ENCODE peak calls at places on chromosomes 3 and 15, in four cellular contexts. D is HepG2, K is SK-N-SH, W is GM12878. F is an unnamed sample.

GRCh38 chr15:67149859-67150824 is 84.7 kb downstream of the SMAD3 start:
- DNase-seq in W (peak), D (peak), K (no peak), F (peak)

GRCh38 chr3:156259896-156260788 is 139.8 kb downstream of the KCNAB1 start:
- DNase-seq in W (no peak), K (no peak), D (no peak), F (no peak)

GRCh38 chr15:64105113-64105704 is 9.4 kb downstream of the SNX1 start:
- DNase-seq in W (no peak), D (no peak), K (no peak), F (peak)

GRCh38 chr3:102090646-102091045 is 241.3 kb downstream of the NFKBIZ start:
- DNase-seq in W (no peak), K (no peak), D (no peak), F (no peak)

GRCh38 chr15:87483468-87483867 is 773.1 kb downstream of the NTRK3 start:
- DNase-seq in K (no peak), W (no peak), D (no peak), F (no peak)

GRCh38 chr3:141952611-141953010 is 76.2 kb downstream of the ATP1B3 start:
- DNase-seq in D (no peak), K (no peak), W (no peak), F (no peak)

GRCh38 chr15:74723754-74724334 is 1.5 kb downstream of the CYP1A1 start:
- DNase-seq in D (peak), W (no peak), K (peak), F (peak)

GRCh38 chr15:95557226-95558046 is 773.1 kb upstream of the NR2F2 start:
- DNase-seq in D (peak), K (no peak), W (peak), F (peak)

GRCh38 chr3:49882182-49882581 is 12.5 kb upstream of the CAMKV start:
- DNase-seq in K (no peak), D (no peak), W (no peak), F (peak)

GRCh38 chr15:38487383-38487782 is 33.5 kb downstream of the FAM98B start:
- DNase-seq in K (no peak), W (no peak), D (no peak), F (no peak)

GRCh38 chr3:195154793-195155535 is 116.0 kb downstream of the XXYLT1 start:
- DNase-seq in W (no peak), K (peak), D (peak), F (no peak)

GRCh38 chr15:59885832-59886231 is 118.3 kb upstream of the FOXB1 start:
- DNase-seq in W (no peak), K (peak), D (no peak), F (no peak)

GRCh38 chr15:72847806-72848205 is 64.2 kb upstream of the ADPGK start:
- DNase-seq in W (no peak), D (no peak), K (no peak), F (no peak)

GRCh38 chr3:116444099-116444700 is 1.1 kb downstream of the LSAMP start:
- DNase-seq in D (no peak), K (no peak), W (no peak), F (no peak)

GRCh38 chr3:116445291-116445841 is at the start of gene LSAMP:
- DNase-seq in D (no peak), W (no peak), K (peak), F (no peak)

GRCh38 chr3:116443096-116443793 is 2.0 kb downstream of the LSAMP start:
- DNase-seq in K (peak), W (no peak), D (no peak), F (no peak)

GRCh38 chr3:116446037-116446436 is 750 bp upstream of the LSAMP start:
- DNase-seq in K (no peak), D (no peak), W (no peak), F (no peak)

DNA sequence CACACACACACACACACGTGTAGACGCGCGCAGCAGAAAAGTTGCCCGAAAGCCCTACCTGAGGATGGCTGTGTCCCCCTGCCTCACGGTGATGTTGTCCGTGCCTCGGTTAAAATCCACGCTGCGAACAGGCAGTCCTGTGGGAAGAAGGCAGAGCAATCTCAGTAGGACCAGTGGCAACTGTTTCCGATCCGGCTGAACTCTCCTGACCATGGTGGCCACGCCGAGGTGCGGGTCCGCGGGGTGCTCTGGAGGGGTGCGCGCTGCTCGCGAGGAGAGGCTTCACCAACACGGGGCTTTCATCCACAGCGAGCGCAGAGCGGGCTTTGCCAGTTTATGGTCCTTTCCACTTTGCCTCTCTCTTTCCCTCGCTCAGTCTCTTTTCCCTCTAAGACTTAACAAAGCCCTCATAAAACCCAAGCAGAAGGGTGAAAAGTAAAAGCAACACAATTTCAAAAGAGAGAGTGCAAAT is 432 bp downstream of the LSAMP start:
- DNase-seq in W (no peak), K (peak), D (no peak), F (no peak)
- TF ChIP-seq GABPA in W (no peak), K (no peak), D (no peak), F (no peak)

GRCh38 chr3:18049101-18049500 is 306.7 kb upstream of the TBC1D5 start:
- DNase-seq in K (no peak), W (no peak), D (no peak), F (no peak)
- TF ChIP-seq POLR2AphosphoS5 in K (no peak), W (no peak), D (no peak), F (no peak)

GRCh38 chr3:31010491-31010890 is 116.0 kb upstream of the GADL1 start:
- DNase-seq in K (no peak), W (no peak), D (no peak), F (no peak)
- TF ChIP-seq CTCF in K (no peak), W (no peak), D (no peak), F (no peak)

DNA sequence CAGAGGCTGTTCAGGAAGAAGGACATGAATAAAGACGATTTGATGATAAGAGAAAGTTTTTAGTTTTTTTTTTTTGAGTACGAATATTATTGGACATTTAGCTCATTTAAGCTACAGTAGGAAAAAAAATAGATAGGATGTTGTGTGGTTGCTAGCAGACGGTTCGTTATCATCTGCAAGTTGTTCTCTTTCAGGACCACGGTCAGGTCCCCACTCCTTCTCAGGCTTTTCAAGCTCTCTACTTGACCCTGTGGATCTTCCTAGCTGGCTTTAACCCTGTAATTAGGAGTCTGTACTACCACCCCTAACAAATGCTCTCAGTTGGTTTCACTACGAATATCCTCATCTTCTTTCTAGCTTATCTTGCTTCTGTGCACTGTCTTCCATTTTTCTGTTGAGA is 1.1 kb downstream of the KCNH8 start:
- DNase-seq in D (no peak), K (no peak), W (no peak), F (no peak)
- TF ChIP-seq GABPA in D (no peak), K (no peak), W (no peak), F (no peak)

GRCh38 chr15:84749111-84749991 is 959 bp downstream of the ZNF592 start:
- DNase-seq in D (peak), K (peak), W (no peak), F (peak)

GRCh38 chr15:84748274-84749110 is at the start of gene ZNF592:
- DNase-seq in D (peak), W (no peak), K (peak), F (no peak)

GRCh38 chr15:84750583-84751092 is 2.2 kb downstream of the ZNF592 start:
- DNase-seq in W (no peak), K (no peak), D (no peak), F (peak)

GRCh38 chr15:84752195-84752594 is 3.8 kb downstream of the ZNF592 start:
- DNase-seq in K (no peak), D (peak), W (no peak), F (no peak)

GRCh38 chr15:84747423-84748273 is 744 bp upstream of the ZNF592 start:
- DNase-seq in K (no peak), D (peak), W (no peak), F (peak)
- TF ChIP-seq POLR2AphosphoS5 in K (no peak), D (peak), W (peak), F (peak)

F was measured in HL-60.